ENCODE peak calls at places on chromosomes 3 and 15, in seven cellular contexts. E, O, Y, H, B, S and M are unnamed samples.

GRCh38 chr3:181630873-181631272 is 80.9 kb upstream of the SOX2 start:
- DNase-seq in O (no peak), Y (no peak), B (no peak), S (no peak), H (no peak), E (no peak), M (no peak)

GRCh38 chr3:139520028-139520737 is 19.4 kb downstream of the RBP1 start:
- DNase-seq in E (no peak), S (no peak), B (no peak), H (no peak), Y (no peak), O (no peak), M (no peak)

GRCh38 chr3:166962911-166963310 is 417.2 kb downstream of the ZBBX start:
- DNase-seq in Y (no peak), S (no peak), O (no peak), E (no peak), H (no peak), B (no peak), M (no peak)

GRCh38 chr3:132800958-132801357 is 78.7 kb upstream of the NPHP3 start:
- DNase-seq in Y (no peak), S (no peak), E (no peak), H (no peak), B (no peak), O (no peak), M (no peak)

GRCh38 chr3:188772886-188773285 is 398.9 kb upstream of the TPRG1 start:
- DNase-seq in E (peak), Y (no peak), S (no peak), H (peak), B (no peak), O (peak), M (no peak)

GRCh38 chr3:150751781-150752263 is 11.1 kb downstream of the SIAH2 start:
- DNase-seq in Y (no peak), H (peak), O (no peak), S (no peak), B (no peak), E (no peak), M (no peak)

GRCh38 chr15:38196116-38196515 is 56.5 kb upstream of the SPRED1 start:
- DNase-seq in H (no peak), Y (no peak), O (no peak), E (no peak), B (no peak), S (no peak), M (no peak)

GRCh38 chr3:151925876-151926275 is 52.4 kb downstream of the SUCNR1 start:
- DNase-seq in O (peak), B (no peak), H (no peak), Y (no peak), S (no peak), E (peak), M (no peak)

GRCh38 chr3:115022835-115023398 is 124.2 kb downstream of the ZBTB20 start:
- DNase-seq in Y (no peak), B (no peak), E (no peak), O (no peak), S (no peak), H (no peak), M (no peak)

GRCh38 chr3:7630925-7631324 is 770.0 kb downstream of the GRM7 start:
- DNase-seq in Y (no peak), B (peak), E (no peak), S (no peak), O (no peak), H (peak), M (no peak)